ENCODE peak calls at places on chromosomes 4 and X, in nine cellular contexts. E is psoas muscle, O is tibial artery, P is body of pancreas, Q is GM13977, H is bronchial epithelial cell, M is cardiac muscle cell, T is sigmoid colon, V is A673. J is an unnamed sample.

GRCh38 chr4:76208005-76208765 is 5.4 kb downstream of the SCARB2 start:
- DNase-seq in E (peak), O (peak), P (peak), Q (no peak), H (peak), M (no peak), T (peak), V (peak), J (peak)

GRCh38 chr4:140995058-140995457 is 138.2 kb downstream of the RNF150 start:
- DNase-seq in E (no peak), O (no peak), P (peak), Q (no peak), H (no peak), M (no peak), T (peak), V (no peak), J (no peak)

GRCh38 chr4:53586121-53586816 is 5.0 kb downstream of the LNX1 start:
- DNase-seq in E (no peak), O (no peak), P (no peak), Q (no peak), H (peak), M (no peak), T (no peak), V (peak), J (no peak)

GRCh38 chrX:151488677-151489076 is 74.8 kb upstream of the PASD1 start:
- DNase-seq in E (no peak), O (no peak), P (no peak), Q (peak), H (peak), M (peak), T (no peak), V (peak), J (peak)

GRCh38 chrX:23478056-23478455 is 143.4 kb downstream of the PTCHD1 start:
- DNase-seq in E (no peak), O (no peak), P (no peak), Q (no peak), H (peak), M (no peak), T (no peak), V (no peak), J (no peak)

GRCh38 chr4:108762559-108763225 is at the start of gene ETNPPL:
- DNase-seq in E (peak), O (no peak), P (peak), Q (no peak), H (no peak), M (peak), T (peak), V (peak), J (peak)

GRCh38 chrX:11757729-11758399 is at the start of gene MSL3:
- DNase-seq in E (peak), O (peak), P (peak), Q (peak), H (peak), M (peak), T (peak), V (peak), J (peak)

GRCh38 chrX:45505214-45505613 is 304.5 kb upstream of the DIPK2B start:
- DNase-seq in E (no peak), O (no peak), P (no peak), Q (no peak), H (peak), M (no peak), T (no peak), V (peak), J (no peak)

GRCh38 chr4:63566658-63567057 is 842.6 kb downstream of the TECRL start:
- DNase-seq in E (no peak), O (no peak), P (no peak), Q (no peak), H (no peak), M (no peak), T (no peak), V (no peak), J (no peak)

GRCh38 chr4:2570551-2571222 is 34.2 kb downstream of the FAM193A start:
- DNase-seq in E (no peak), O (peak), P (no peak), Q (peak), H (no peak), M (no peak), T (no peak), V (no peak), J (no peak)

GRCh38 chr4:13409324-13409723 is 74.8 kb downstream of the RAB28 start:
- DNase-seq in E (no peak), O (no peak), P (no peak), Q (no peak), H (no peak), M (no peak), T (no peak), V (no peak), J (no peak)

GRCh38 chrX:68710870-68711576 is 63.6 kb downstream of the STARD8 start:
- DNase-seq in E (peak), O (no peak), P (peak), Q (peak), H (peak), M (peak), T (peak), V (peak), J (peak)

GRCh38 chr4:6403400-6403685 is 69.1 kb downstream of the PPP2R2C start:
- DNase-seq in E (no peak), O (no peak), P (no peak), Q (no peak), H (no peak), M (no peak), T (no peak), V (peak), J (peak)

GRCh38 chr4:136946307-136946907 is 585.9 kb downstream of the PCDH18 start:
- DNase-seq in E (no peak), O (no peak), P (no peak), Q (no peak), H (no peak), M (no peak), T (no peak), V (no peak), J (no peak)

GRCh38 chrX:69387559-69388487 is 116.3 kb upstream of the NALF2 start:
- DNase-seq in E (peak), O (no peak), P (peak), Q (peak), H (peak), M (peak), T (no peak), V (peak), J (peak)

GRCh38 chrX:124098089-124098488 is 136.6 kb downstream of the STAG2 start:
- DNase-seq in E (no peak), O (no peak), P (no peak), Q (no peak), H (peak), M (peak), T (no peak), V (peak), J (peak)

GRCh38 chr4:105432438-105432837 is 41.4 kb downstream of the PPA2 start:
- DNase-seq in E (no peak), O (no peak), P (no peak), Q (no peak), H (no peak), M (no peak), T (no peak), V (no peak), J (no peak)

GRCh38 chrX:1741828-1742394 is 127.1 kb downstream of the ASMT start:
- DNase-seq in E (no peak), O (no peak), P (no peak), Q (no peak), H (no peak), M (no peak), T (no peak), V (no peak), J (no peak)

GRCh38 chrX:107482046-107482445 is 32.6 kb downstream of the FRMPD3 start:
- DNase-seq in E (no peak), O (no peak), P (no peak), Q (no peak), H (no peak), M (peak), T (no peak), V (no peak), J (no peak)

GRCh38 chrX:107480272-107480671 is 30.8 kb downstream of the FRMPD3 start:
- DNase-seq in E (no peak), O (no peak), P (no peak), Q (no peak), H (peak), M (no peak), T (no peak), V (no peak), J (no peak)

GRCh38 chrX:107483976-107484726 is 34.7 kb downstream of the FRMPD3 start:
- DNase-seq in E (peak), O (no peak), P (no peak), Q (no peak), H (no peak), M (peak), T (no peak), V (peak), J (no peak)

DNA sequence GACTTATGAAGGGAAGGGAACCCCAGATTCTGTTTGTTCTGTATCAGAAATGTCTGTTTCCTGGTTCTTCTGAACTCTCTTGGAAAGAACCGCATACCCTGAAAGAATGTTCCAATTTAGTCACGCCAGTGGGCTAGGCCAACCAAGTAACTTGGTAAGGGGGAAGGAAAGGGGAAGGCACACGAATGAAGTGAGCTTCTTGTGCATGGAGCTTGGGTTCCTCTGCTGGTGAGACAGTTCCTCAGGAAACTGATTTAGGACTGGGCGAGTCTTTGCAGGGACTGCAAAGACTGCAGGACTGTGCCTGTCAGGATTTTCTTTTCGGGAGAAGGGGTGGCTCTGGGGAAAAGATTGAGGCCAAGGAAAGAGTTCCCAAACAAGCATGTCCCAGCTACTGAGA is 35.6 kb downstream of the FRMPD3 start:
- DNase-seq in E (no peak), O (no peak), P (no peak), Q (no peak), H (peak), M (no peak), T (no peak), V (peak), J (no peak)
- TF ChIP-seq CTCF in E (no peak), O (no peak), P (no peak), Q (no peak), H (peak), M (no peak), T (no peak), V (peak), J (no peak)

DNA sequence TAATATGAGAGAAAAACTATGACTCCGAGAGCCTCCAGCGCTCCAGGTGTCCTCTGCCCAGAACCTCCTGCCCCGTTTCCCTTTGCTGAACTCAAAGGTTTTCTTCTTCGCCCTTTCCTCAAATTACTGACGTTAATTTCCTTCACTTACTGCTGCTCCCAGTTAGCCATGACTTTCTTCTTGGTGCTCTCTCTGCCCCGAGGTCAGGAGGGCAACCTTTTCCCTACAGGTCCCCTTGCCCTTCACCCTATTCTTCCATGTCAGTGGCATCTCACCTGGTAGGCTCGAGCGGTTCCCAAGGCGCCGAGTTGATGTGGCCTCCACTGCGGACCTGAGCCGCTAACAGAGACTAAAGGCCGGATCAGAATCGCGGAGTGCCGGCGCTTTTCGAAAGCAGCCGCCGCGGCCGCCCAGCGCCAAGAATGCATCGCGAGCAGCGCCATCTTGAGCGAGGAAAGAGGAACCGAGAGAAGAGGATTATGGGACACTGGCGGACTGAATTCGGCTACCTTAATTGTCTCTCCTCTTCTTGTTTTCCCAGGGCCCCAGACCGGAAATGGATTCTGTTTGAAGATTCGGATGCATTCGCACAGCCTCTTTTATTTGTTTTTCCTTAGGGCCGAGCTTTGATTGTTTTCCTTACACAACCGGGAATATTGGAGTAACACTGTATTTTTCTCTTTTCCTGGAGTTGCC is at the start of gene ABCB7:
- DNase-seq in E (peak), O (peak), P (peak), Q (peak), H (peak), M (peak), T (peak), V (peak), J (peak)
- TF ChIP-seq CTCF in E (peak), O (no peak), P (no peak), Q (peak), H (peak), M (peak), T (no peak), V (no peak), J (no peak)

GRCh38 chr4:83771113-83771705 is 235.3 kb downstream of the GPAT3 start:
- DNase-seq in E (no peak), O (no peak), P (peak), Q (peak), H (peak), M (peak), T (no peak), V (peak), J (peak)
- TF ChIP-seq CTCF in E (peak), O (no peak), P (peak), Q (peak), H (peak), M (peak), T (no peak), V (peak), J (peak)

GRCh38 chrX:54430519-54430918 is 9.7 kb upstream of the TSR2 start:
- DNase-seq in E (no peak), O (no peak), P (no peak), Q (no peak), H (no peak), M (no peak), T (no peak), V (no peak), J (no peak)
- TF ChIP-seq CTCF in E (no peak), O (no peak), P (no peak), Q (no peak), H (no peak), M (no peak), T (no peak), V (no peak), J (no peak)

DNA sequence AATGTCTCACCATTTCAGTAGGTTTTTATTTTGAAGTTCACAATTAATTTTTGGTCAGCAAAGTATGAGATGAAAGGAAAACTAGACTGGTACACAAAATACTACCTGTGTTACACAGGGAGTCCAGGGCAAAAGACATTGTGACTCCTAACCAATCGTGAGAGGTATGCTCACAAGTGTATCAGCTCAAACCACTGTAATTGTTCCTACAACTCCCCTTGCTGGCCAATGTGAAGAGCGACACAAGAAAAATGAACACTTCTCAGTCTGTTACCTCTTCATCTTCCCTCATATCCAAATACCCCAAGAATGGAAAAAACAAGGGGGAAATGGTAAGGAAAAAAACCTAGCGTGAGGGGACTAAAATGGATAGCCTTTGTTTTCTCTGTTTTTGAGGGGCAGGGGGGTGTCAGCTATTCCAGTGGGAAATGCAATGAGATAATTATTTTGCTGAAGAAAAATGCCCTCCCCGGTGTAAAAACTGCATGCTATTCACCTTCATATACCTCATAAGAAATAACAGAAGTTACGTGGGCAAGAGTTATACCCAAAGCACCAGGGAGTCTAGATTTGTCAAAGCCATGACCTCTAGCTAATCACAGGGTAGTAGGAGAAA is 30.6 kb upstream of the NSUN7 start:
- DNase-seq in E (no peak), O (no peak), P (peak), Q (peak), H (peak), M (peak), T (no peak), V (peak), J (peak)
- TF ChIP-seq CTCF in E (no peak), O (peak), P (peak), Q (peak), H (peak), M (peak), T (no peak), V (peak), J (peak)

GRCh38 chr4:26999689-27000088 is 139.0 kb downstream of the STIM2 start:
- DNase-seq in E (no peak), O (no peak), P (no peak), Q (no peak), H (no peak), M (no peak), T (no peak), V (no peak), J (no peak)

GRCh38 chr4:27003602-27004238 is 143.1 kb downstream of the STIM2 start:
- DNase-seq in E (no peak), O (no peak), P (no peak), Q (no peak), H (no peak), M (no peak), T (no peak), V (no peak), J (no peak)

GRCh38 chr4:27001398-27002164 is 140.9 kb downstream of the STIM2 start:
- DNase-seq in E (no peak), O (no peak), P (no peak), Q (no peak), H (no peak), M (no peak), T (no peak), V (no peak), J (no peak)

GRCh38 chr4:27000122-27000521 is 139.5 kb downstream of the STIM2 start:
- DNase-seq in E (no peak), O (no peak), P (no peak), Q (no peak), H (no peak), M (no peak), T (no peak), V (no peak), J (no peak)

DNA sequence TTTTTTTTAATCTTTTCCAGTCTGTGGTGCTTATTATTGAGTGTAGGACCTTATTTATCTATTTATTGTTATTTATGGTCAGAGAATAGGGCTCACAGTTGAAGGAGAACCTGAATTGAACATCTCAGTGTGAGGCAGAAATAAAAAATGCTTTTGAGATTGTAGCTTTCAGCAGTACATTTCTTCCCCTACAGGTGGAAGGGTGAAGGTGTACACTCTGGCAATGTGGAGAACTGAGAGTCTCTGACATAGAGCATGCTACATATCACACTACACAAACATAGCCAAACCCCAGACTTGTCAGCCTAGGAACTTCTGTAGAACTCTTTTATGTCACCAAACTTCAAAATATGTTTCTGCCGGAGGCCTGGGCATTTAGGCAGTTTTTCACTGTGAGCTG is 140.2 kb downstream of the STIM2 start:
- DNase-seq in E (no peak), O (no peak), P (no peak), Q (no peak), H (peak), M (peak), T (no peak), V (no peak), J (peak)
- TF ChIP-seq CTCF in E (peak), O (no peak), P (no peak), Q (peak), H (peak), M (peak), T (no peak), V (peak), J (no peak)

GRCh38 chrX:8870411-8870810 is 69.2 kb upstream of the FAM9A start:
- DNase-seq in E (no peak), O (no peak), P (no peak), Q (no peak), H (no peak), M (no peak), T (no peak), V (no peak), J (no peak)

GRCh38 chrX:8867454-8867853 is 66.3 kb upstream of the FAM9A start:
- DNase-seq in E (no peak), O (no peak), P (no peak), Q (no peak), H (peak), M (no peak), T (no peak), V (no peak), J (no peak)

GRCh38 chrX:8868070-8868795 is 67.0 kb upstream of the FAM9A start:
- DNase-seq in E (no peak), O (no peak), P (no peak), Q (no peak), H (peak), M (no peak), T (no peak), V (no peak), J (peak)

GRCh38 chrX:8869812-8870211 is 68.6 kb upstream of the FAM9A start:
- DNase-seq in E (no peak), O (no peak), P (no peak), Q (no peak), H (no peak), M (no peak), T (no peak), V (no peak), J (no peak)

DNA sequence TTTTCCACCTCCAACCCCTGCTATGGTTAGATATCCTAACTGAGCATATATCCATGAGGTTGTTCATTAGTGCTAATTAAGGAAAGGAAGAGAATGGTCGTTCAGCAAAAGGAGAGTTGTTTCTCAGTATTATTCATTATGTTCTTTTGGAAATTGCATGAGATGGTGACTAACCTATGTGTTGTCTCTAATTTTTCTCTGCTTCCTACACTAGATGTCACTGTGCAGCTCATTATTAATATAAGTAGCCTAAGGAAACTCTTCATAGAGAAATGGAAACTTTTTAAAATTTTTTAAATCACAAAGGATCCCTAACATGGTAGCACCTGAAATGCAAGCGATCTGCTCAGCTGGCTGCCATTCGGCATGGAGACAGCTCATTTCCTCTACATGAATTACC is 67.7 kb upstream of the FAM9A start:
- DNase-seq in E (no peak), O (no peak), P (no peak), Q (no peak), H (peak), M (peak), T (no peak), V (peak), J (no peak)
- TF ChIP-seq CTCF in E (no peak), O (peak), P (no peak), Q (peak), H (peak), M (peak), T (peak), V (peak), J (no peak)

GRCh38 chr4:4592414-4592813 is 50.6 kb upstream of the STX18 start:
- DNase-seq in E (no peak), O (no peak), P (no peak), Q (no peak), H (no peak), M (no peak), T (no peak), V (no peak), J (no peak)

GRCh38 chr4:4594531-4594930 is 52.7 kb upstream of the STX18 start:
- DNase-seq in E (no peak), O (no peak), P (no peak), Q (no peak), H (no peak), M (no peak), T (no peak), V (no peak), J (no peak)

GRCh38 chr4:4593596-4593995 is 51.7 kb upstream of the STX18 start:
- DNase-seq in E (no peak), O (no peak), P (no peak), Q (no peak), H (no peak), M (no peak), T (no peak), V (no peak), J (no peak)

GRCh38 chr4:4596720-4597119 is 54.9 kb upstream of the STX18 start:
- DNase-seq in E (no peak), O (no peak), P (no peak), Q (no peak), H (no peak), M (no peak), T (no peak), V (no peak), J (no peak)

GRCh38 chr4:4595252-4595651 is 53.4 kb upstream of the STX18 start:
- DNase-seq in E (no peak), O (no peak), P (no peak), Q (no peak), H (no peak), M (no peak), T (no peak), V (no peak), J (no peak)
- TF ChIP-seq CTCF in E (no peak), O (no peak), P (no peak), Q (no peak), H (no peak), M (peak), T (no peak), V (peak), J (no peak)

GRCh38 chr4:182918044-182918607 is 940 bp upstream of the DCTD start:
- DNase-seq in E (no peak), O (no peak), P (no peak), Q (no peak), H (peak), M (no peak), T (no peak), V (no peak), J (no peak)
- TF ChIP-seq CTCF in E (no peak), O (no peak), P (no peak), Q (no peak), H (no peak), M (no peak), T (no peak), V (peak), J (no peak)